ENCODE peak calls at places on chromosomes 16 and 17, in eight cellular contexts. U is HL-60; Y is right lobe of liver; Z is breast epithelium; L is fibroblast of lung; A is H1; E is NCI-H1417; I is activated CD4-positive, alpha-beta memory T cell treated with anti-CD3 and anti-CD28 coated beads for 36 hours. T is an unnamed sample.

GRCh38 chr17:16552637-16553045 is 16.4 kb downstream of the ZNF287 start:
- DNase-seq in U (no peak), Y (no peak), Z (no peak), L (peak; percentile 2), A (no peak), E (no peak), I (no peak), T (no peak)

GRCh38 chr17:7177954-7178477 is 1.2 kb downstream of the ASGR1 start:
- DNase-seq in U (no peak), Y (peak; percentile 87), Z (no peak), L (no peak), A (no peak), E (peak; percentile 10), I (peak; percentile 29), T (no peak)

GRCh38 chr16:25097304-25097988 is 14.1 kb upstream of the LCMT1 start:
- DNase-seq in U (no peak), Y (no peak), Z (no peak), L (peak; percentile 7), A (no peak), E (no peak), I (no peak), T (no peak)

GRCh38 chr17:2101448-2102257 is 46.8 kb downstream of the HIC1 start:
- DNase-seq in U (no peak), Y (no peak), Z (peak; percentile 87), L (no peak), A (no peak), E (no peak), I (peak; percentile 63), T (no peak)

GRCh38 chr17:36777118-36777517 is 160.2 kb upstream of the LHX1 start:
- DNase-seq in U (no peak), Y (no peak), Z (no peak), L (no peak), A (no peak), E (no peak), I (no peak), T (no peak)

GRCh38 chr17:48756816-48757215 is 28.3 kb upstream of the HOXB13 start:
- DNase-seq in U (no peak), Y (no peak), Z (no peak), L (no peak), A (no peak), E (no peak), I (no peak), T (no peak)

GRCh38 chr17:80061421-80061820 is 25.0 kb downstream of the CCDC40 start:
- DNase-seq in U (no peak), Y (no peak), Z (no peak), L (no peak), A (no peak), E (no peak), I (no peak), T (no peak)

GRCh38 chr17:5592382-5592781 is 8.1 kb upstream of the NLRP1 start:
- DNase-seq in U (no peak), Y (no peak), Z (no peak), L (peak; percentile 63), A (no peak), E (peak; percentile 79), I (no peak), T (no peak)

GRCh38 chr17:58385359-58385899 is 31.9 kb downstream of the RNF43 start:
- DNase-seq in U (no peak), Y (no peak), Z (no peak), L (no peak), A (no peak), E (no peak), I (no peak), T (no peak)

GRCh38 chr16:30033270-30033669 is 2.2 kb upstream of the TLCD3B start:
- DNase-seq in U (no peak), Y (no peak), Z (no peak), L (no peak), A (no peak), E (no peak), I (peak; percentile 68), T (no peak)

GRCh38 chr17:80598813-80599545 is 54.3 kb downstream of the RPTOR start:
- DNase-seq in U (no peak), Y (no peak), Z (no peak), L (no peak), A (no peak), E (no peak), I (no peak), T (no peak)

GRCh38 chr17:82662711-82663261 is 14.5 kb upstream of the WDR45B start:
- DNase-seq in U (no peak), Y (peak; percentile 15), Z (no peak), L (no peak), A (no peak), E (no peak), I (no peak), T (no peak)

GRCh38 chr16:85986931-85987749 is 88.2 kb downstream of the IRF8 start:
- DNase-seq in U (no peak), Y (peak; percentile 42), Z (no peak), L (no peak), A (no peak), E (no peak), I (peak; percentile 50), T (no peak)

GRCh38 chr17:8147141-8147804 is 4.9 kb downstream of the PER1 start:
- DNase-seq in U (no peak), Y (no peak), Z (no peak), L (no peak), A (no peak), E (no peak), I (no peak), T (no peak)

GRCh38 chr17:17280613-17281549 is at the start of gene COPS3:
- DNase-seq in U (peak; percentile 80), Y (peak; percentile 99), Z (peak; percentile 98), L (peak; percentile 97), A (peak; percentile 86), E (peak; percentile 92), I (peak; percentile 98), T (peak; percentile 82)

GRCh38 chr16:4511441-4512082 is 27.0 kb downstream of the CDIP1 start:
- DNase-seq in U (peak; percentile 41), Y (peak; percentile 39), Z (no peak), L (peak; percentile 50), A (no peak), E (no peak), I (peak; percentile 38), T (no peak)

GRCh38 chr17:49501496-49501895 is 6.4 kb downstream of the NGFR start:
- DNase-seq in U (no peak), Y (no peak), Z (no peak), L (no peak), A (no peak), E (no peak), I (no peak), T (no peak)

GRCh38 chr17:79438936-79439335 is 171.9 kb downstream of the RBFOX3 start:
- DNase-seq in U (no peak), Y (no peak), Z (no peak), L (no peak), A (no peak), E (no peak), I (no peak), T (no peak)

GRCh38 chr17:78313735-78314648 is 45.9 kb downstream of the SOCS3 start:
- DNase-seq in U (peak; percentile 55), Y (peak; percentile 93), Z (peak; percentile 79), L (peak; percentile 73), A (peak; percentile 77), E (peak; percentile 82), I (peak; percentile 86), T (no peak)

GRCh38 chr17:32007463-32008298 is 498 bp downstream of the LRRC37B start:
- DNase-seq in U (peak; percentile 30), Y (peak; percentile 33), Z (no peak), L (peak; percentile 24), A (peak; percentile 19), E (peak; percentile 49), I (peak; percentile 62), T (no peak)

GRCh38 chr17:66580601-66581385 is 254.1 kb upstream of the CACNG5 start:
- DNase-seq in U (no peak), Y (peak; percentile 43), Z (no peak), L (peak; percentile 91), A (no peak), E (no peak), I (no peak), T (peak; percentile 13)

GRCh38 chr17:55238931-55239297 is 25.8 kb upstream of the HLF start:
- DNase-seq in U (no peak), Y (peak; percentile 26), Z (no peak), L (no peak), A (no peak), E (peak; percentile 51), I (peak; percentile 11), T (no peak)

GRCh38 chr16:14487579-14487978 is 142.5 kb downstream of the PARN start:
- DNase-seq in U (no peak), Y (no peak), Z (no peak), L (no peak), A (no peak), E (no peak), I (no peak), T (no peak)

GRCh38 chr16:66691234-66691633 is 5.3 kb downstream of the CMTM4 start:
- DNase-seq in U (no peak), Y (no peak), Z (no peak), L (no peak), A (no peak), E (no peak), I (no peak), T (no peak)

GRCh38 chr17:77692571-77693161 is 265.8 kb upstream of the TNRC6C start:
- DNase-seq in U (no peak), Y (no peak), Z (no peak), L (no peak), A (no peak), E (no peak), I (peak; percentile 45), T (no peak)

GRCh38 chr17:77285594-77286390 is 145.0 kb downstream of the SEC14L1 start:
- DNase-seq in U (peak; percentile 69), Y (peak; percentile 85), Z (peak; percentile 81), L (peak; percentile 86), A (no peak), E (no peak), I (no peak), T (no peak)

GRCh38 chr16:59886021-59886420 is 1151.9 kb upstream of the GOT2 start:
- DNase-seq in U (no peak), Y (no peak), Z (no peak), L (peak; percentile 91), A (no peak), E (no peak), I (no peak), T (no peak)

GRCh38 chr17:19867094-19867653 is 562 bp downstream of the ULK2 start:
- DNase-seq in U (no peak), Y (peak; percentile 83), Z (peak; percentile 54), L (peak; percentile 68), A (no peak), E (peak; percentile 12), I (peak; percentile 68), T (no peak)

GRCh38 chr17:2174471-2175293 is 119.8 kb downstream of the HIC1 start:
- DNase-seq in U (no peak), Y (peak; percentile 79), Z (no peak), L (peak; percentile 100), A (no peak), E (no peak), I (no peak), T (no peak)

GRCh38 chr16:81251871-81252270 is 13.4 kb downstream of the BCO1 start:
- DNase-seq in U (no peak), Y (no peak), Z (no peak), L (no peak), A (no peak), E (no peak), I (no peak), T (no peak)

GRCh38 chr17:42894283-42895184 is 6.1 kb upstream of the G6PC1 start:
- DNase-seq in U (no peak), Y (peak; percentile 59), Z (no peak), L (no peak), A (no peak), E (no peak), I (no peak), T (no peak)

T was measured in Panc1.